ENCODE peak calls at places on chromosome X, in six cellular contexts. X, C, B, G, O and H are unnamed samples.

GRCh38 chrX:50988649-50989048 is 78.1 kb downstream of the BMP15 start:
- DNase-seq in X (peak; percentile 16), C (no peak), B (peak; percentile 11), G (no peak), O (no peak), H (no peak)

GRCh38 chrX:149938427-149939270 is at the start of gene EOLA2:
- DNase-seq in X (peak; percentile 99), C (peak; percentile 96), B (peak; percentile 97), G (peak; percentile 83), O (peak; percentile 91), H (peak; percentile 94)

GRCh38 chrX:55451990-55452824 is at the start of gene MAGEH1:
- DNase-seq in X (peak; percentile 67), C (peak; percentile 80), B (peak; percentile 86), G (peak; percentile 59), O (peak; percentile 12), H (peak; percentile 84)

GRCh38 chrX:134528936-134529335 is 69.0 kb downstream of the HPRT1 start:
- DNase-seq in X (no peak), C (no peak), B (peak; percentile 69), G (no peak), O (no peak), H (no peak)

GRCh38 chrX:10242036-10242435 is 85.3 kb downstream of the CLCN4 start:
- DNase-seq in X (no peak), C (no peak), B (no peak), G (no peak), O (no peak), H (no peak)

GRCh38 chrX:1537031-1537715 is at the start of gene P2RY8:
- DNase-seq in X (peak; percentile 64), C (peak; percentile 70), B (peak; percentile 82), G (peak; percentile 72), O (no peak), H (peak; percentile 74)

GRCh38 chrX:155767101-155767878 is 113.9 kb upstream of the VAMP7 start:
- DNase-seq in X (peak; percentile 84), C (peak; percentile 58), B (peak; percentile 36), G (no peak), O (peak; percentile 28), H (peak; percentile 60)

GRCh38 chrX:44314259-44314734 is 29.2 kb downstream of the EFHC2 start:
- DNase-seq in X (no peak), C (no peak), B (peak; percentile 24), G (no peak), O (no peak), H (peak; percentile 10)

GRCh38 chrX:152637649-152638442 is at the start of gene GABRQ:
- DNase-seq in X (peak; percentile 46), C (no peak), B (peak; percentile 67), G (no peak), O (no peak), H (peak; percentile 12)

GRCh38 chrX:25754399-25754798 is 383.7 kb upstream of the MAGEB18 start:
- DNase-seq in X (no peak), C (no peak), B (no peak), G (no peak), O (no peak), H (no peak)

GRCh38 chrX:38879631-38880220 is 78.5 kb downstream of the MID1IP1 start:
- DNase-seq in X (no peak), C (peak; percentile 37), B (peak; percentile 23), G (no peak), O (peak; percentile 77), H (peak; percentile 46)

GRCh38 chrX:34275710-34276109 is 143.6 kb upstream of the FAM47A start:
- DNase-seq in X (no peak), C (no peak), B (peak; percentile 24), G (no peak), O (no peak), H (no peak)

GRCh38 chrX:34810364-34810763 is 132.2 kb upstream of the FAM47B start:
- DNase-seq in X (no peak), C (no peak), B (no peak), G (no peak), O (peak; percentile 12), H (no peak)

GRCh38 chrX:16484338-16484737 is 165.6 kb upstream of the S100G start:
- DNase-seq in X (peak; percentile 33), C (no peak), B (no peak), G (peak; percentile 4), O (peak; percentile 79), H (no peak)

GRCh38 chrX:152588206-152588605 is 49.5 kb upstream of the GABRQ start:
- DNase-seq in X (no peak), C (no peak), B (no peak), G (no peak), O (no peak), H (no peak)

GRCh38 chrX:68433155-68433980 is at the start of gene OPHN1:
- DNase-seq in X (peak; percentile 80), C (peak; percentile 72), B (no peak), G (no peak), O (peak; percentile 61), H (peak; percentile 83)

DNA sequence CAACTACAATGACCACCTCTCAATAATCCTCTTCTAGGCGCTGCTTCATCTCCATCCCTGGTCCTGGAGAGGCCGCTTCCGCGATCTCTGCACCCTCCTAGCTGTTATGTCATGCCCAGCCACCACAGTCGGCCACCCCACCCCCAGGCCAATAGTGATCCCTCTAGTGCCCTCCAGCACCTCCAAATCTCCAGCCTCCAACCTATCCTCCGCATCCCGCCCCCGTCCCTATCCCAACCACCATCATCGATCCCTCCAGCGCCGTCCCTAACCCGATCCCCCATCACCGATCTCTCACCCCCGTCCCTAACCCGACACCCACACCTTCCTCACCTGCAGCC is 856 bp downstream of the NKRF start:
- DNase-seq in X (peak; percentile 1), C (peak; percentile 25), B (no peak), G (no peak), O (no peak), H (no peak)
- TF ChIP-seq CTCF in X (no peak), C (no peak), B (no peak), G (no peak), O (no peak), H (no peak)

GRCh38 chrX:131747173-131747572 is 203.3 kb downstream of the OR13H1 start:
- DNase-seq in X (peak; percentile 95), C (peak; percentile 78), B (peak; percentile 88), G (no peak), O (no peak), H (peak; percentile 86)
- H3K27ac ChIP-seq in X (peak overlapping the region; percentile 99), C (peak overlapping the region; percentile 84), B (peak overlapping the region; percentile 77), G (no peak overlapping the region), O (no peak overlapping the region), H (peak overlapping the region; percentile 79)

GRCh38 chrX:26909728-26910127 is 553.4 kb downstream of the PPP4R3C start:
- DNase-seq in X (no peak), C (no peak), B (no peak), G (no peak), O (no peak), H (no peak)

GRCh38 chrX:26908218-26908617 is 554.9 kb downstream of the PPP4R3C start:
- DNase-seq in X (no peak), C (no peak), B (no peak), G (no peak), O (no peak), H (no peak)
- TF ChIP-seq CTCF in X (no peak), C (no peak), B (no peak), G (no peak), O (no peak), H (no peak)

DNA sequence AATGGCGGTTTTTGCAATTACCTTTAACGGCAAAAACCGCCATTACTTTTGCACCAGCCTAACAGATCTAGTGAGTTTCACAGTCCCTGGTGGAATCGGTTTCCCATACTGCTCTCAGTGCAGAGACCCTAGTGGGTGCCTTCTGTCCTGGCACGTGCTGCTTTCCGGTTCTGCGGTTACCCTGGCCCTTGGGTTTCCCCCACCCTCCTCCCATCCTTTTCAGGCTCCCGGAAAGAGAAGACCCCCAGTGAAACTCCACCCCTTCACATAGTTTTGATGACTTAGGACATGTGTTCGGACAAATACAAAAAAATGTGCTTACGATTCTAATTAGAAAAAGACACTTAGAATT is 36.9 kb downstream of the NLGN3 start:
- DNase-seq in X (no peak), C (peak; percentile 41), B (peak; percentile 52), G (peak; percentile 10), O (no peak), H (peak; percentile 34)
- H3K27ac ChIP-seq in X (peak overlapping the region; percentile 89), C (peak overlapping the region; percentile 67), B (peak overlapping the region; percentile 97), G (peak overlapping the region; percentile 78), O (peak overlapping the region; percentile 91), H (peak overlapping the region; percentile 75)